ENCODE peak calls at places on chromosome 14, in four cellular contexts. J, B, R and W are unnamed samples.

GRCh38 chr14:99971929-99972747 is 93.1 kb upstream of the EVL start:
- DNase-seq in B (no peak), J (no peak), R (no peak), W (no peak)

GRCh38 chr14:91272341-91273272 is 28.1 kb upstream of the GPR68 start:
- DNase-seq in B (no peak), J (no peak), R (no peak), W (no peak)

GRCh38 chr14:74347096-74347794 is 1.0 kb upstream of the VRTN start:
- DNase-seq in R (peak; percentile 46), B (no peak), J (no peak), W (no peak)

GRCh38 chr14:67887478-67887877 is 67.9 kb downstream of the RAD51B start:
- DNase-seq in J (no peak), R (no peak), B (no peak), W (no peak)

GRCh38 chr14:54975856-54976255 is 51.0 kb downstream of the WDHD1 start:
- DNase-seq in B (no peak), R (no peak), J (no peak), W (no peak)

GRCh38 chr14:22168092-22168955 is 420.7 kb downstream of the DAD1 start:
- DNase-seq in J (peak; percentile 29), B (no peak), R (no peak), W (no peak)

GRCh38 chr14:64680013-64680674 is 24.1 kb upstream of the PLEKHG3 start:
- DNase-seq in R (no peak), J (no peak), B (no peak), W (no peak)

GRCh38 chr14:23442721-23443356 is 7.4 kb upstream of the MYH7 start:
- DNase-seq in R (no peak), J (no peak), B (no peak), W (no peak)

GRCh38 chr14:34568803-34569202 is 29.3 kb upstream of the EAPP start:
- DNase-seq in R (no peak), J (no peak), B (no peak), W (no peak)

GRCh38 chr14:70916776-70917175 is 9.5 kb downstream of the PCNX1 start:
- DNase-seq in J (no peak), B (no peak), R (no peak), W (no peak)

GRCh38 chr14:40870252-40870651 is 736.4 kb upstream of the LRFN5 start:
- DNase-seq in J (no peak), B (no peak), R (no peak), W (no peak)

GRCh38 chr14:63891148-63891964 is 38.6 kb downstream of the SYNE2 start:
- DNase-seq in B (no peak), R (peak; percentile 21), J (no peak), W (no peak)

GRCh38 chr14:30296956-30297405 is 262.0 kb upstream of the G2E3 start:
- DNase-seq in J (no peak), R (no peak), B (no peak), W (no peak)

GRCh38 chr14:80862983-80863382 is 78.6 kb downstream of the CEP128 start:
- DNase-seq in R (no peak), J (no peak), B (no peak), W (no peak)
- TF ChIP-seq CTCF in R (no peak), J (no peak), B (no peak), W (no peak)

GRCh38 chr14:93090826-93091583 is 24.7 kb downstream of the ITPK1 start:
- DNase-seq in R (no peak), J (no peak), B (no peak), W (no peak)
- TF ChIP-seq GABPA in R (no peak), J (no peak), B (no peak), W (no peak)

GRCh38 chr14:26528415-26529182 is 69.2 kb downstream of the NOVA1 start:
- DNase-seq in B (no peak), J (no peak), R (no peak), W (no peak)

GRCh38 chr14:26527095-26527494 is 70.7 kb downstream of the NOVA1 start:
- DNase-seq in B (no peak), R (no peak), J (no peak), W (no peak)

GRCh38 chr14:26526132-26526531 is 71.7 kb downstream of the NOVA1 start:
- DNase-seq in R (no peak), B (no peak), J (no peak), W (no peak)

GRCh38 chr14:26531894-26532293 is 65.9 kb downstream of the NOVA1 start:
- DNase-seq in R (no peak), B (no peak), J (peak; percentile 13), W (no peak)
- TF ChIP-seq CTCF in R (no peak), B (no peak), J (no peak), W (no peak)

DNA sequence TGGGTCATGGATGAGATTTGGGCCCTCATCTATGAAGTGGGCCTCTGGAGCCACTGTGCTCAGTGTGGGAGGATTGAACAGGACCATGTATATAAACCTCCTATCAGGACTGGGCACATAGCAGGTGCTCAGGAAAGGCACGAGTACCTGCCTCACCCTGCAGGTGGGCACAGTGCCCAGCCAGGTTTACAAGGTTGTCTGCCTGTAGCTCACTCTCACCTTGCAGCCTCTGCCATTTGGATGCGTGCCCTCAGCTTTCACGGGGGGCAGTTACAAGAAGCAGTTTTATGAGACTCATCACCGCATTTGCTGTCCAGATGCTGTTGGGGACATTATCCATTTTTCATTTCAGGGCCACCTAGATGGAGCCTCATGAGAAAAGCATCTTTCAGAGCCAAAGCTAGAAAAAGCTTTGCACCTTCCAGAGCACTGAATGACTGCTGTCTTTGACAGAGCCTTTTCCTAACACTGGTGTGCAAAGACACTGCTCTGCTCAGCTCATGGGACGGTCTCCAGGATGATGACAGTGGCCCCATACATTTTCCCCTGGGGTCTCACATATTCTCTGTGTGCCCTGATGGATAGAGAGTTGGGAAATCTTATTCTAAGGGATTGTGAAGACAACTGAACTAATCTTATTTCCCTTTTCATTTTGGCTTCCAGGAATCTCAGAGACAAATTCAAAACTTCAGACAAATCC is 327.5 kb upstream of the RTL1 start:
- DNase-seq in R (no peak), B (no peak), J (no peak), W (no peak)
- TF ChIP-seq GABPA in R (no peak), B (no peak), J (no peak), W (no peak)